ENCODE peak calls at places on chromosome 4, in five cellular contexts. R is tibial nerve, D is transverse colon, B is fibroblast of lung, O is astrocyte. T is an unnamed sample. For H3K27me3, the result is how much of the 10 kb centered on the place peaks cover.

GRCh38 chr4:38728651-38729141 is 54.1 kb downstream of the TLR10 start:
- DNase-seq in B (no peak), R (no peak), O (no peak), D (peak), T (no peak)

GRCh38 chr4:3723232-3723642 is 42.9 kb upstream of the ADRA2C start:
- DNase-seq in B (no peak), O (no peak), D (no peak), R (no peak), T (no peak)

GRCh38 chr4:150009533-150009932 is 68.7 kb upstream of the DCLK2 start:
- DNase-seq in B (peak), O (peak), D (no peak), R (no peak), T (no peak)

GRCh38 chr4:112855058-112855457 is 194.4 kb upstream of the ANK2 start:
- DNase-seq in R (no peak), O (no peak), D (no peak), B (no peak), T (no peak)

GRCh38 chr4:127732623-127733199 is 2.5 kb downstream of the SLC25A31 start:
- DNase-seq in O (peak), B (peak), D (no peak), R (peak), T (no peak)

GRCh38 chr4:41332666-41333065 is 75.9 kb downstream of the UCHL1 start:
- DNase-seq in D (no peak), O (peak), B (peak), R (no peak), T (no peak)

GRCh38 chr4:141301216-141301615 is 80.5 kb downstream of the ZNF330 start:
- DNase-seq in R (no peak), B (no peak), D (no peak), O (no peak), T (no peak)

GRCh38 chr4:95129708-95130343 is 372.1 kb downstream of the BMPR1B start:
- DNase-seq in D (no peak), O (peak), B (peak), R (peak), T (peak)

GRCh38 chr4:3123201-3123671 is 48.8 kb downstream of the HTT start:
- DNase-seq in O (no peak), D (no peak), B (no peak), R (no peak), T (no peak)

GRCh38 chr4:186760576-186760975 is 36.9 kb upstream of the FAT1 start:
- DNase-seq in D (no peak), R (no peak), O (peak), B (peak), T (no peak)

GRCh38 chr4:118797558-118798142 is 38.3 kb downstream of the SEC24D start:
- DNase-seq in R (no peak), D (no peak), B (peak), O (peak), T (no peak)

GRCh38 chr4:2095236-2096072 is 36.3 kb downstream of the NAT8L start:
- DNase-seq in D (no peak), O (peak), B (peak), R (no peak), T (no peak)

GRCh38 chr4:10013722-10014121 is 7.6 kb downstream of the SLC2A9 start:
- DNase-seq in R (no peak), D (peak), B (no peak), O (no peak), T (no peak)

GRCh38 chr4:140423106-140423505 is 4.3 kb downstream of the CLGN start:
- DNase-seq in R (no peak), B (peak), D (no peak), O (peak), T (no peak)

GRCh38 chr4:125693233-125693632 is 378.5 kb downstream of the FAT4 start:
- DNase-seq in R (no peak), O (no peak), D (no peak), B (no peak), T (no peak)

GRCh38 chr4:136281889-136282288 is 1250.4 kb downstream of the PCDH18 start:
- DNase-seq in R (no peak), D (no peak), O (no peak), B (no peak), T (no peak)

GRCh38 chr4:89434364-89434988 is 126.9 kb upstream of the GPRIN3 start:
- DNase-seq in R (no peak), D (no peak), B (peak), O (peak), T (no peak)

GRCh38 chr4:82201303-82201702 is 172.5 kb downstream of the HNRNPD start:
- DNase-seq in O (peak), D (no peak), R (no peak), B (peak), T (no peak)

GRCh38 chr4:94978904-94979303 is 221.1 kb downstream of the BMPR1B start:
- DNase-seq in D (no peak), R (no peak), O (peak), B (peak), T (no peak)

GRCh38 chr4:139635966-139636365 is 29.7 kb upstream of the MGST2 start:
- DNase-seq in R (no peak), D (no peak), O (no peak), B (no peak), T (no peak)

GRCh38 chr4:127788517-127788916 is 6.4 kb downstream of the HSPA4L start:
- DNase-seq in D (no peak), O (no peak), B (no peak), R (no peak), T (no peak)

GRCh38 chr4:107721436-107722090 is 1.5 kb upstream of the PAPSS1 start:
- DNase-seq in B (no peak), R (no peak), O (no peak), D (peak), T (no peak)

GRCh38 chr4:157115613-157116340 is 39.8 kb downstream of the GLRB start:
- DNase-seq in O (peak), D (no peak), R (no peak), B (peak), T (no peak)

GRCh38 chr4:114860791-114861190 is 252.6 kb downstream of the NDST4 start:
- DNase-seq in D (no peak), B (no peak), O (no peak), R (no peak), T (no peak)

GRCh38 chr4:21211836-21212235 is 511.6 kb downstream of the PACRGL start:
- DNase-seq in B (no peak), O (no peak), D (no peak), R (no peak), T (no peak)

GRCh38 chr4:102343964-102344519 is 1.2 kb downstream of the SLC39A8 start:
- DNase-seq in B (peak), D (no peak), R (peak), O (no peak), T (no peak)

GRCh38 chr4:113106076-113106475 is 56.6 kb downstream of the ANK2 start:
- DNase-seq in D (no peak), O (peak), B (peak), R (no peak), T (no peak)

GRCh38 chr4:57151481-57151880 is 41.3 kb upstream of the IGFBP7 start:
- DNase-seq in O (no peak), D (no peak), B (peak), R (no peak), T (no peak)

GRCh38 chr4:31107362-31107761 is 387.2 kb downstream of the PCDH7 start:
- DNase-seq in O (peak), R (no peak), B (peak), D (no peak), T (no peak)

GRCh38 chr4:40180356-40180755 is 16.5 kb upstream of the RHOH start:
- DNase-seq in D (no peak), R (no peak), O (peak), B (peak), T (no peak)

GRCh38 chr4:30916337-30917274 is 196.4 kb downstream of the PCDH7 start:
- DNase-seq in D (no peak), B (no peak), O (no peak), R (no peak), T (no peak)

GRCh38 chr4:90943311-90943710 is 816.1 kb downstream of the CCSER1 start:
- DNase-seq in R (no peak), O (no peak), D (no peak), B (no peak), T (no peak)

GRCh38 chr4:74123065-74123728 is 24.2 kb upstream of the CXCL2 start:
- DNase-seq in R (no peak), D (no peak), B (no peak), O (no peak), T (peak)

GRCh38 chr4:14919785-14920184 is 82.5 kb upstream of the CPEB2 start:
- DNase-seq in R (no peak), B (no peak), D (no peak), O (no peak), T (no peak)

GRCh38 chr4:110442309-110442708 is 33.6 kb upstream of the ENPEP start:
- DNase-seq in O (no peak), R (no peak), D (no peak), B (no peak), T (no peak)

GRCh38 chr4:176641237-176641636 is 151.5 kb downstream of the VEGFC start:
- DNase-seq in R (no peak), O (peak), D (no peak), B (peak), T (no peak)

GRCh38 chr4:128812360-128812958 is 3.0 kb downstream of the JADE1 start:
- DNase-seq in B (peak), O (peak), R (peak), D (no peak), T (peak)

GRCh38 chr4:85569730-85570299 is 94.9 kb downstream of the ARHGAP24 start:
- DNase-seq in B (no peak), O (no peak), R (no peak), D (no peak), T (no peak)

GRCh38 chr4:163748474-163748873 is 254.0 kb downstream of the TMA16 start:
- DNase-seq in O (no peak), R (no peak), D (no peak), B (peak), T (no peak)

GRCh38 chr4:53321151-53321987 is 44.5 kb downstream of the SCFD2 start:
- DNase-seq in O (peak), D (no peak), R (no peak), B (peak), T (no peak)
- H3K27ac ChIP-seq in O (peak), D (no peak), R (peak), B (peak), T (peak)

GRCh38 chr4:122548886-122549630 is 71.8 kb downstream of the IL21 start:
- DNase-seq in R (no peak), B (no peak), D (no peak), O (no peak), T (no peak)
- TF ChIP-seq CTCF in R (no peak), B (no peak), D (no peak), O (no peak), T (no peak)

GRCh38 chr4:1004071-1004418 is 7.4 kb upstream of the FGFRL1 start:
- DNase-seq in O (no peak), R (no peak), B (no peak), D (no peak), T (no peak)
- H3K27me3 ChIP-seq in O (under half), R (half or more), B (under half), D (half or more), T (half or more)

GRCh38 chr4:16684083-16684482 is 214.4 kb downstream of the LDB2 start:
- DNase-seq in O (peak), R (no peak), B (peak), D (no peak), T (no peak)
- H3K27ac ChIP-seq in O (peak), R (peak), B (peak), D (no peak), T (no peak)

GRCh38 chr4:96486563-96486962 is 646.7 kb downstream of the PDHA2 start:
- DNase-seq in O (no peak), B (no peak), R (no peak), D (no peak), T (no peak)

GRCh38 chr4:96483308-96484030 is 643.6 kb downstream of the PDHA2 start:
- DNase-seq in O (no peak), R (no peak), D (no peak), B (no peak), T (no peak)
- TF ChIP-seq CTCF in O (no peak), R (no peak), D (no peak), B (no peak), T (no peak)

DNA sequence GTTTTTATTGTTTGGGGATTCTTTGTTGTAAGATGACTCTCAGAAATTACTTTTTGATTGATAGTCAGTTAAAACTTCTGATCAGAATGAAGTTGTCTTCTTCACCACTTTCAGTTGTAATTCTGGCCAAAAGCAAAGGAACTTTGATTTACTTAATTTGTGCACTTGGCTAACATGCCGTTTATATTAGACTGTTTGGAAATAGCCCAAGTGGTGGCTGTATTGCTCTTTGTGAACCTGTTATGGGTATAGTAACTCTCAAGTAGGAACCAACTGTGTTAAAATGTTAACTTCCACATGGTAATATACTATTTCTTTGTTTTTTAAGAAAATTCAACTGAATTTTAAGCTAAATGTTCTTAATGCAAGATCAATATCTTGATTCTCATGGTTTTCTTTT is 581.9 kb downstream of the GRID2 start:
- DNase-seq in O (no peak), R (no peak), B (no peak), D (no peak), T (no peak)
- H3K27me3 ChIP-seq in O (under half), R (under half), B (under half), D (under half), T (under half)

GRCh38 chr4:7298601-7299000 is 106.3 kb downstream of the SORCS2 start:
- DNase-seq in B (no peak), R (no peak), O (no peak), D (no peak), T (no peak)

GRCh38 chr4:7300711-7301095 is 108.4 kb downstream of the SORCS2 start:
- DNase-seq in D (no peak), R (no peak), O (no peak), B (no peak), T (no peak)

GRCh38 chr4:7299051-7299907 is 106.9 kb downstream of the SORCS2 start:
- DNase-seq in O (no peak), B (no peak), D (no peak), R (no peak), T (no peak)

GRCh38 chr4:7301126-7301785 is 108.9 kb downstream of the SORCS2 start:
- DNase-seq in R (no peak), D (no peak), O (no peak), B (no peak), T (no peak)

GRCh38 chr4:7299908-7300710 is 107.8 kb downstream of the SORCS2 start:
- DNase-seq in R (no peak), B (no peak), O (no peak), D (no peak), T (no peak)
- H3K27ac ChIP-seq in R (peak), B (no peak), O (no peak), D (no peak), T (no peak)

GRCh38 chr4:8435656-8436121 is 4.8 kb downstream of the ACOX3 start:
- DNase-seq in D (peak), R (no peak), O (no peak), B (no peak), T (no peak)
- TF ChIP-seq CTCF in D (no peak), R (no peak), O (no peak), B (no peak), T (no peak)

GRCh38 chr4:173538903-173539445 is 8.9 kb upstream of the HAND2 start:
- DNase-seq in R (no peak), D (no peak), O (no peak), B (no peak), T (no peak)
- H3K27me3 ChIP-seq in R (half or more), D (half or more), O (half or more), B (half or more), T (under half)